ENCODE peak calls at places on chromosomes 2 and 18, in seven cellular contexts. J is ureter; K is A172; M is central memory CD8-positive, alpha-beta T cell; L is HuH-7; B is stimulated activated CD8-positive, alpha-beta memory T cell treated with anti-CD3 and anti-CD28 coated beads, Interleukin-15, amount 100 ng/mL, for 4 hours; P is transverse colon. I is an unnamed sample.

GRCh38 chr2:148927010-148927409 is 52.0 kb downstream of the KIF5C start:
- DNase-seq in L (peak; percentile 61), M (no peak), B (no peak), K (peak; percentile 28), P (peak; percentile 44), J (no peak), I (no peak)

GRCh38 chr2:68420254-68420910 is 46.7 kb downstream of the FBXO48 start:
- DNase-seq in P (no peak), B (no peak), J (no peak), M (no peak), L (no peak), K (no peak), I (no peak)

GRCh38 chr18:22267225-22267624 is 97.8 kb downstream of the GATA6 start:
- DNase-seq in L (no peak), K (no peak), M (no peak), P (no peak), B (no peak), J (no peak), I (no peak)

GRCh38 chr18:79050005-79050404 is 19.2 kb upstream of the ATP9B start:
- DNase-seq in L (no peak), P (no peak), K (no peak), M (no peak), B (no peak), J (no peak), I (no peak)

GRCh38 chr18:48928787-48929186 is 22.0 kb downstream of the SMAD7 start:
- DNase-seq in M (peak; percentile 83), B (peak; percentile 59), J (peak; percentile 77), L (no peak), K (no peak), P (peak; percentile 86), I (peak; percentile 45)

GRCh38 chr18:45379903-45380302 is 235.4 kb upstream of the SLC14A2 start:
- DNase-seq in J (no peak), L (no peak), M (no peak), K (peak; percentile 24), P (no peak), B (no peak), I (peak; percentile 48)

GRCh38 chr2:165120740-165121467 is 82.9 kb downstream of the SCN3A start:
- DNase-seq in L (no peak), K (no peak), P (no peak), B (no peak), J (no peak), M (no peak), I (no peak)

GRCh38 chr2:229220254-229220653 is 50.8 kb downstream of the PID1 start:
- DNase-seq in P (no peak), J (no peak), M (no peak), L (no peak), B (no peak), K (no peak), I (no peak)

GRCh38 chr2:151765760-151766159 is 31.5 kb upstream of the NEB start:
- DNase-seq in M (no peak), B (no peak), J (no peak), P (no peak), L (no peak), K (no peak), I (no peak)

GRCh38 chr18:78681396-78681795 is 298.2 kb upstream of the SALL3 start:
- DNase-seq in K (no peak), J (no peak), L (no peak), B (no peak), M (no peak), P (no peak), I (no peak)

GRCh38 chr18:59612461-59612860 is 84.8 kb downstream of the CCBE1 start:
- DNase-seq in L (no peak), P (no peak), B (no peak), J (no peak), M (no peak), K (no peak), I (no peak)

GRCh38 chr18:70280007-70280925 is 8.6 kb upstream of the SOCS6 start:
- DNase-seq in L (no peak), J (no peak), P (no peak), M (no peak), B (no peak), K (peak; percentile 87), I (peak; percentile 73)

GRCh38 chr2:46296840-46297545 is at the start of gene EPAS1:
- DNase-seq in M (peak; percentile 67), L (peak; percentile 88), B (peak; percentile 73), P (peak; percentile 96), K (peak; percentile 54), J (peak; percentile 94), I (peak; percentile 70)

GRCh38 chr2:28233070-28233718 is 159.5 kb upstream of the FOSL2 start:
- DNase-seq in B (no peak), L (no peak), J (peak; percentile 49), P (no peak), K (peak; percentile 67), M (no peak), I (no peak)

GRCh38 chr2:165110394-165110793 is 93.5 kb downstream of the SCN3A start:
- DNase-seq in M (no peak), P (no peak), K (no peak), L (peak; percentile 29), B (no peak), J (no peak), I (no peak)

GRCh38 chr2:29216609-29216909 is 101.3 kb downstream of the CLIP4 start:
- DNase-seq in K (no peak), M (no peak), L (no peak), B (no peak), J (no peak), P (no peak), I (no peak)

GRCh38 chr2:219297766-219298456 is 11.3 kb downstream of the PTPRN start:
- DNase-seq in M (no peak), P (no peak), L (no peak), J (no peak), B (no peak), K (no peak), I (no peak)

GRCh38 chr18:74155276-74155675 is 7.0 kb downstream of the TIMM21 start:
- DNase-seq in K (no peak), P (no peak), L (no peak), M (no peak), B (no peak), J (no peak), I (no peak)

GRCh38 chr2:15096873-15097272 is 464.3 kb downstream of the NBAS start:
- DNase-seq in J (no peak), K (no peak), L (no peak), M (no peak), P (no peak), B (no peak), I (no peak)

GRCh38 chr2:51662187-51662586 is 630.3 kb upstream of the NRXN1 start:
- DNase-seq in L (no peak), J (no peak), K (no peak), B (no peak), P (no peak), M (no peak), I (no peak)

GRCh38 chr2:205358351-205358815 is 323.9 kb upstream of the NRP2 start:
- DNase-seq in K (peak; percentile 11), L (no peak), M (no peak), J (no peak), B (no peak), P (no peak), I (no peak)

GRCh38 chr2:53768233-53768542 is 584 bp downstream of the CHAC2 start:
- DNase-seq in M (no peak), J (no peak), B (no peak), K (no peak), P (no peak), L (no peak), I (no peak)

GRCh38 chr2:8487461-8487932 is 194.4 kb upstream of the ID2 start:
- DNase-seq in L (no peak), K (no peak), B (no peak), P (no peak), J (no peak), M (no peak), I (no peak)

I was measured in foreskin keratinocyte.